ENCODE peak calls at places on chromosomes 3 and 15, in six cellular contexts. J, V, N, Q, H and U are unnamed samples.

GRCh38 chr15:65893060-65893459 is 23.8 kb downstream of the RAB11A start:
- DNase-seq in J (no peak), V (no peak), N (no peak), Q (no peak), H (no peak), U (no peak)

GRCh38 chr3:65728138-65728537 is 310.6 kb downstream of the MAGI1 start:
- DNase-seq in J (no peak), V (no peak), N (no peak), Q (no peak), H (no peak), U (no peak)

GRCh38 chr3:23113455-23114171 is 89.5 kb upstream of the UBE2E2 start:
- DNase-seq in J (no peak), V (peak), N (no peak), Q (peak), H (peak), U (no peak)

GRCh38 chr3:21435871-21436270 is 315.1 kb downstream of the ZNF385D start:
- DNase-seq in J (no peak), V (no peak), N (no peak), Q (no peak), H (peak), U (no peak)

GRCh38 chr15:81888748-81889479 is 156.9 kb downstream of the MEX3B start:
- DNase-seq in J (no peak), V (no peak), N (no peak), Q (no peak), H (peak), U (no peak)

GRCh38 chr3:46707601-46708011 is 6.4 kb downstream of the TMIE start:
- DNase-seq in J (peak), V (peak), N (peak), Q (peak), H (no peak), U (no peak)

GRCh38 chr3:126056681-126057546 is 27.0 kb downstream of the SLC41A3 start:
- DNase-seq in J (no peak), V (no peak), N (peak), Q (no peak), H (peak), U (peak)

GRCh38 chr3:46701211-46701939 is at the start of gene TMIE:
- DNase-seq in J (no peak), V (no peak), N (no peak), Q (peak), H (no peak), U (no peak)

GRCh38 chr3:193134895-193135294 is 106.1 kb upstream of the PLAAT1 start:
- DNase-seq in J (no peak), V (no peak), N (no peak), Q (no peak), H (peak), U (no peak)

GRCh38 chr3:67031986-67032385 is 33.9 kb downstream of the KBTBD8 start:
- DNase-seq in J (no peak), V (no peak), N (no peak), Q (no peak), H (no peak), U (no peak)

GRCh38 chr3:133828576-133829309 is 23.1 kb downstream of the SRPRB start:
- DNase-seq in J (no peak), V (no peak), N (no peak), Q (no peak), H (no peak), U (no peak)

GRCh38 chr3:78757734-78758133 is 1010.1 kb downstream of the ROBO1 start:
- DNase-seq in J (no peak), V (no peak), N (no peak), Q (no peak), H (no peak), U (no peak)

GRCh38 chr3:47612178-47612577 is 33.5 kb upstream of the CSPG5 start:
- DNase-seq in J (no peak), V (no peak), N (no peak), Q (no peak), H (peak), U (no peak)

GRCh38 chr15:82999905-83000671 is 11.4 kb downstream of the C15orf40 start:
- DNase-seq in J (no peak), V (no peak), N (no peak), Q (no peak), H (peak), U (no peak)

GRCh38 chr15:82159922-82160321 is 102.6 kb downstream of the EFL1 start:
- DNase-seq in J (no peak), V (no peak), N (no peak), Q (no peak), H (peak), U (no peak)

GRCh38 chr3:28726840-28727239 is 378.2 kb upstream of the AZI2 start:
- DNase-seq in J (no peak), V (no peak), N (peak), Q (no peak), H (no peak), U (no peak)
- TF ChIP-seq CTCF in J (no peak), V (no peak), N (peak), Q (no peak), H (peak), U (peak)

DNA sequence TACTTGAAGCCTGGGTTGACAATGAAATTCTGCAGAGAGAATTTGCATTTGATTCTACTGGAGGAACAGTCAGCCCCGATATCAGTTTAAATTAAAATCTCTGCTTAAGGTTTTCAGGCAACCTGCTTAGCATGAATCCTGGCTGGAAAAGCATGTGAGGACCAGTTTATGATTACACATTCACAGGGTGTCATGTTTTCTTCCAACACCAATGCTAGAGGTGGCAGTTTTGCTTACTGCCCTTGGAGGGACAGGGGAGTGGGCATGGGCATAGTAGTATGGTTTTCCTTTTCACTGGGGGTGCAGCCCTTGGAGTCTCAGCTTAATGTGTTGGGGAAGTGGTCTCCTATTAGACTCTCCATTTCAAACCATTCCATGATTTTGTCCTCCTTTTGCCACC is 46.1 kb downstream of the MLH1 start:
- DNase-seq in J (no peak), V (no peak), N (no peak), Q (no peak), H (no peak), U (no peak)
- H3K27ac ChIP-seq in J (no peak), V (no peak), N (no peak), Q (no peak), H (no peak), U (no peak)

DNA sequence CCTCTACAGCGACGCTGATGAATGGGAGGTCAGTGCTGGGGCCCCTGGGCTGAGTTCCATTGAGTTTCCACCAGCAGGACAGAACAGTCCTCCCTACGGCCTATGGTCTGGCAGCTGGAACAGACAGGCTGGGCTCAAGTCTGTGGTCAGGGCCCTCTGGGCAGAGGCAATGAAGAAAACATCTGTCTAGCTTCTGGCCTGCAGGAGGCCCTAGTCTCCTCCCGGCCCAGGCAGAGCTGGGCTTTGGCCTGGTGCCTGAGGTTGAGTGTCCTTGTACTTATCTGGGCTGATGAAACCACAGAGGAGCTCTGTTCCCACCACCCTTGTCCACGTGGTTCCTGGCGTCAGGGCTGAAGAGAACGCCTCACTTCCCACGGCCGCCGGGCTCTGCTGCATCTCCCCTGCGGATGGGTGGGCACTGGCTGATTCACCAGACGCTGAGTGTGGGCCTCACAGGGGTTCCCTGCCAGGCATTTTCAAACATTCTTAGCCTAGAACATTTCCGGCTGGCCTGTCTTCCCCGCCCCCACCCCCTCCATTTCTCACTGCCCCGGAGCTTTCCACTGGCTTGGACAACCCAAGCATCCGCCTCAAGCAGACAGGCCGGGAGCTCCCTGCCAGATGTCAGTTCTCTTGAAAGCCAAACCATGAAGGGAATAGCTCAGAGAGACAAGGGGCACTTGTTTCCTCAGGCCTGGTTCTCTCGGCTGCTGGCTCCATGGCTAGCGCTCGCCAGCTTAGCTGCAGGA is 20.3 kb downstream of the PPCDC start:
- DNase-seq in J (peak), V (peak), N (peak), Q (peak), H (peak), U (peak)
- TF ChIP-seq POLR2A in J (peak), V (no peak), N (no peak), Q (peak), H (peak), U (no peak)

DNA sequence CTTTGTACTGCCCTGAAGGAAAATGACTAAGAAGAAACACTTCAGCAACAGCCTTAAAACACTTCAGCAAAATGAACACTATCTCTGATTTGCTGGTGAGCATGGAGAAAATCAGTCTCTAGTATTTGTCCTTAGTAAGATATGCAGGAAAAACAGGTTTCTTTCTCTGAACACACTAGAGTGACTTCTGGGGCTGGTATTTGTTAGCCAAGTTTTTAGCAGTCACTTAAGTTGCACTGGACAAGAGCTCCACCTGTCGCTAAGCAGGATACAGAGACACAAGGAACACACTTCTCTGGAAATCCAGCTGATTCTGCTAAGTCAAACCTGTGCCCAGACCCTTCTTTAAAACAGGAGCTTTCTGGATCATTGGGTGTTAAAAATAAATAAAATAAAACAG is 65.3 kb downstream of the CHAC1 start:
- DNase-seq in J (no peak), V (no peak), N (peak), Q (no peak), H (peak), U (no peak)
- TF ChIP-seq CTCF in J (no peak), V (peak), N (peak), Q (no peak), H (peak), U (peak)

GRCh38 chr3:35919160-35919559 is 279.8 kb downstream of the ARPP21 start:
- DNase-seq in J (no peak), V (no peak), N (no peak), Q (no peak), H (no peak), U (no peak)
- H3K27ac ChIP-seq in J (no peak), V (no peak), N (no peak), Q (no peak), H (no peak), U (no peak)

GRCh38 chr3:52278510-52279069 is at the start of gene WDR82:
- DNase-seq in J (peak), V (peak), N (peak), Q (peak), H (peak), U (peak)
- TF ChIP-seq POLR2A in J (peak), V (peak), N (peak), Q (peak), H (peak), U (peak)